ENCODE peak calls at places on chromosomes 12 and 14, in nine cellular contexts. A is K562, F is tibial artery, K is PC-3, Q is uterus, X is mucosa of descending colon, G is cardiac muscle cell, L is small intestine, Y is Panc1. M is an unnamed sample. For H3K9me3, the result is how much of the 10 kb centered on the place peaks cover.

GRCh38 chr12:73465106-73465505 is 1072.5 kb upstream of the ATXN7L3B start:
- DNase-seq in A (no peak), F (no peak), K (no peak), Q (no peak), X (no peak), G (no peak), L (no peak), Y (no peak), M (no peak)

GRCh38 chr12:118370601-118371000 is 2.1 kb downstream of the TAOK3 start:
- DNase-seq in A (no peak), F (no peak), K (peak), Q (no peak), X (no peak), G (no peak), L (no peak), Y (no peak), M (no peak)

GRCh38 chr12:30805959-30806358 is 51.2 kb upstream of the CAPRIN2 start:
- DNase-seq in A (no peak), F (no peak), K (peak), Q (no peak), X (no peak), G (no peak), L (no peak), Y (no peak), M (no peak)

GRCh38 chr14:104680056-104680805 is 9.2 kb upstream of the INF2 start:
- DNase-seq in A (peak), F (peak), K (peak), Q (peak), X (peak), G (peak), L (peak), Y (no peak), M (no peak)

GRCh38 chr12:8145754-8146415 is 10.9 kb upstream of the ZNF705A start:
- DNase-seq in A (no peak), F (peak), K (no peak), Q (peak), X (peak), G (peak), L (no peak), Y (no peak), M (no peak)

GRCh38 chr12:125070661-125071390 is 5.6 kb downstream of the AACS start:
- DNase-seq in A (no peak), F (no peak), K (no peak), Q (no peak), X (no peak), G (no peak), L (no peak), Y (no peak), M (no peak)

GRCh38 chr12:51864701-51865469 is 16.4 kb upstream of the FIGNL2 start:
- DNase-seq in A (no peak), F (no peak), K (no peak), Q (no peak), X (no peak), G (peak), L (no peak), Y (no peak), M (no peak)

GRCh38 chr12:21113266-21113665 is 17.7 kb upstream of the SLCO1B1 start:
- DNase-seq in A (no peak), F (no peak), K (no peak), Q (no peak), X (no peak), G (no peak), L (no peak), Y (no peak), M (no peak)

GRCh38 chr12:2259368-2259767 is 206.6 kb downstream of the CACNA1C start:
- DNase-seq in A (no peak), F (no peak), K (no peak), Q (no peak), X (no peak), G (peak), L (no peak), Y (no peak), M (no peak)

GRCh38 chr14:74611672-74612345 is at the start of gene LTBP2:
- DNase-seq in A (no peak), F (no peak), K (peak), Q (no peak), X (no peak), G (peak), L (no peak), Y (no peak), M (peak)

GRCh38 chr14:80233489-80233888 is 22.2 kb upstream of the DIO2 start:
- DNase-seq in A (no peak), F (no peak), K (no peak), Q (no peak), X (no peak), G (no peak), L (no peak), Y (no peak), M (no peak)

GRCh38 chr14:80237142-80237541 is 25.8 kb upstream of the DIO2 start:
- DNase-seq in A (no peak), F (no peak), K (no peak), Q (no peak), X (no peak), G (no peak), L (no peak), Y (no peak), M (no peak)

GRCh38 chr14:80231732-80232131 is 20.4 kb upstream of the DIO2 start:
- DNase-seq in A (no peak), F (no peak), K (no peak), Q (no peak), X (no peak), G (no peak), L (no peak), Y (no peak), M (no peak)
- H3K4me3 ChIP-seq in A (no peak), F (no peak), K (no peak), Q (no peak), X (no peak), G (no peak), L (no peak), Y (no peak), M (no peak)

GRCh38 chr14:38964630-38965029 is 138.4 kb downstream of the SEC23A start:
- DNase-seq in A (no peak), F (no peak), K (peak), Q (no peak), X (no peak), G (peak), L (no peak), Y (no peak), M (no peak)

GRCh38 chr14:38959021-38959420 is 144.0 kb downstream of the SEC23A start:
- DNase-seq in A (no peak), F (no peak), K (no peak), Q (no peak), X (no peak), G (no peak), L (no peak), Y (no peak), M (no peak)

GRCh38 chr14:38958589-38958988 is 144.4 kb downstream of the SEC23A start:
- DNase-seq in A (no peak), F (no peak), K (peak), Q (no peak), X (no peak), G (no peak), L (no peak), Y (no peak), M (no peak)

GRCh38 chr14:38961136-38961535 is 141.9 kb downstream of the SEC23A start:
- DNase-seq in A (no peak), F (no peak), K (no peak), Q (no peak), X (no peak), G (no peak), L (no peak), Y (no peak), M (no peak)
- H3K9me3 ChIP-seq in A (under half), F (under half), K (under half), Q (under half), X (under half), G (under half), L (under half), Y (under half), M (under half)

GRCh38 chr14:95464103-95464502 is 52.3 kb downstream of the SYNE3 start:
- DNase-seq in A (no peak), F (no peak), K (no peak), Q (no peak), X (no peak), G (no peak), L (no peak), Y (no peak), M (no peak)
- H3K4me3 ChIP-seq in A (no peak), F (no peak), K (no peak), Q (no peak), X (no peak), G (no peak), L (no peak), Y (no peak), M (peak)

GRCh38 chr12:133083345-133083744 is 2.6 kb downstream of the ZNF140 start:
- DNase-seq in A (no peak), F (no peak), K (no peak), Q (no peak), X (no peak), G (no peak), L (no peak), Y (no peak), M (no peak)
- H3K9me3 ChIP-seq in A (under half), F (under half), K (under half), Q (half or more), X (half or more), G (under half), L (under half), Y (half or more), M (under half)

GRCh38 chr12:54369597-54370217 is 5.4 kb upstream of the GPR84 start:
- DNase-seq in A (no peak), F (no peak), K (no peak), Q (peak), X (no peak), G (no peak), L (no peak), Y (no peak), M (no peak)

GRCh38 chr12:54371328-54372112 is 7.2 kb upstream of the GPR84 start:
- DNase-seq in A (no peak), F (peak), K (no peak), Q (peak), X (no peak), G (peak), L (no peak), Y (no peak), M (peak)

GRCh38 chr12:54368709-54369596 is 4.7 kb upstream of the GPR84 start:
- DNase-seq in A (peak), F (peak), K (peak), Q (peak), X (peak), G (peak), L (peak), Y (peak), M (peak)

GRCh38 chr12:54370218-54370730 is 6.0 kb upstream of the GPR84 start:
- DNase-seq in A (peak), F (peak), K (peak), Q (peak), X (peak), G (peak), L (peak), Y (no peak), M (no peak)

DNA sequence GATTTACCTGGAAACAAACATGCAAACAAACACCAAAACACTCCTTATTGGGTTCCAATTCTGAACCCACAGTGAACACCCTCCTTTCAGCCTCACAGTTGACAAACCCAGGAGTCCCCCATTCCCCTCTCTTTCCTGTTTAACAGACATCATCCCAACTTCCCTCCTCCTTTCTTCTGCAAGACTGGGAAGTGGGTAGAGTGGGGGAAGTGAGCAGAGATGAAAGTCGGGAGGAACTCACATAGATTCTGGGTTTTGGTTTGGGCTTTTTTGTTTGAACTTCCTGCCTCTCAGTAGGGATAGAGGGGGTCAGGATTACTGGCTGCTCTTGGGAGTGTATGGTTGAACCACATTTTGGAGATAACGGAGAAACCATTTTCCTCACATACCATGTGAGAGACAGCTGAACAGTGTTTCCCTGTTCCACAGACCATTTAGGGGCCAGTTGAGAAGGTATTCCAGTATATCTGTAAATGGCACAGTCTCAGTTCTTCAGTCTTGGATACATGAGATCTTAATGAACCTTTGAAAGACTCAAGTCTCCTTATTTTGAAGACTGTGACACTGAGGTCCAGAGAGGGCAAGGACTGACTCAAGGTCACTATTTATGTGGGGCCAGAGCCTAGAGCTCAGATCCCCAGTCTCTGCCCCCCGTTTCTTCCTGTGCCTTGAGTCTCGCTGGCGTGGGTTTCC is 3.9 kb upstream of the GPR84 start:
- DNase-seq in A (no peak), F (no peak), K (no peak), Q (no peak), X (no peak), G (no peak), L (no peak), Y (no peak), M (no peak)
- H3K4me3 ChIP-seq in A (no peak), F (peak), K (peak), Q (peak), X (no peak), G (no peak), L (no peak), Y (peak), M (peak)

GRCh38 chr14:92241966-92242365 is 81.0 kb upstream of the SLC24A4 start:
- DNase-seq in A (no peak), F (no peak), K (no peak), Q (no peak), X (no peak), G (no peak), L (no peak), Y (no peak), M (no peak)

GRCh38 chr14:92247937-92248336 is 75.0 kb upstream of the SLC24A4 start:
- DNase-seq in A (no peak), F (no peak), K (no peak), Q (no peak), X (no peak), G (peak), L (no peak), Y (no peak), M (no peak)

GRCh38 chr14:92247347-92247746 is 75.6 kb upstream of the SLC24A4 start:
- DNase-seq in A (no peak), F (no peak), K (no peak), Q (no peak), X (no peak), G (no peak), L (no peak), Y (no peak), M (no peak)

GRCh38 chr14:92248638-92249037 is 74.3 kb upstream of the SLC24A4 start:
- DNase-seq in A (no peak), F (no peak), K (no peak), Q (no peak), X (no peak), G (no peak), L (no peak), Y (no peak), M (no peak)

GRCh38 chr14:92244805-92245204 is 78.2 kb upstream of the SLC24A4 start:
- DNase-seq in A (no peak), F (no peak), K (no peak), Q (no peak), X (no peak), G (no peak), L (no peak), Y (no peak), M (no peak)
- H3K9me3 ChIP-seq in A (under half), F (under half), K (under half), Q (under half), X (under half), G (under half), L (under half), Y (under half), M (under half)

GRCh38 chr12:53147181-53147580 is 33.3 kb upstream of the ZNF740 start:
- DNase-seq in A (no peak), F (no peak), K (no peak), Q (no peak), X (no peak), G (no peak), L (no peak), Y (no peak), M (no peak)

GRCh38 chr12:53147653-53148052 is 32.9 kb upstream of the ZNF740 start:
- DNase-seq in A (no peak), F (no peak), K (no peak), Q (no peak), X (no peak), G (no peak), L (no peak), Y (no peak), M (no peak)

GRCh38 chr12:53145383-53145782 is 35.1 kb upstream of the ZNF740 start:
- DNase-seq in A (no peak), F (no peak), K (no peak), Q (no peak), X (no peak), G (peak), L (peak), Y (no peak), M (no peak)

GRCh38 chr12:53145861-53146260 is 34.7 kb upstream of the ZNF740 start:
- DNase-seq in A (no peak), F (no peak), K (no peak), Q (no peak), X (no peak), G (no peak), L (no peak), Y (no peak), M (no peak)

GRCh38 chr12:53143355-53143754 is 37.2 kb upstream of the ZNF740 start:
- DNase-seq in A (no peak), F (no peak), K (no peak), Q (no peak), X (no peak), G (no peak), L (no peak), Y (no peak), M (no peak)
- H3K4me3 ChIP-seq in A (no peak), F (no peak), K (no peak), Q (no peak), X (no peak), G (no peak), L (no peak), Y (no peak), M (no peak)

GRCh38 chr12:114692558-114693531 is 8.9 kb upstream of the TBX3 start:
- DNase-seq in A (no peak), F (no peak), K (peak), Q (peak), X (no peak), G (no peak), L (no peak), Y (no peak), M (no peak)
- H3K9me3 ChIP-seq in A (under half), F (under half), K (under half), Q (under half), X (under half), G (under half), L (under half), Y (under half), M (under half)

GRCh38 chr14:100391777-100392176 is 68.6 kb downstream of the SLC25A47 start:
- DNase-seq in A (no peak), F (no peak), K (no peak), Q (no peak), X (no peak), G (no peak), L (no peak), Y (no peak), M (no peak)

GRCh38 chr14:100393906-100394732 is 71.0 kb downstream of the SLC25A47 start:
- DNase-seq in A (no peak), F (no peak), K (no peak), Q (no peak), X (no peak), G (no peak), L (no peak), Y (no peak), M (no peak)

GRCh38 chr14:100391182-100391581 is 68.0 kb downstream of the SLC25A47 start:
- DNase-seq in A (no peak), F (no peak), K (no peak), Q (no peak), X (no peak), G (no peak), L (no peak), Y (no peak), M (no peak)

GRCh38 chr14:100393362-100393761 is 70.2 kb downstream of the SLC25A47 start:
- DNase-seq in A (no peak), F (no peak), K (no peak), Q (no peak), X (no peak), G (no peak), L (no peak), Y (no peak), M (no peak)

DNA sequence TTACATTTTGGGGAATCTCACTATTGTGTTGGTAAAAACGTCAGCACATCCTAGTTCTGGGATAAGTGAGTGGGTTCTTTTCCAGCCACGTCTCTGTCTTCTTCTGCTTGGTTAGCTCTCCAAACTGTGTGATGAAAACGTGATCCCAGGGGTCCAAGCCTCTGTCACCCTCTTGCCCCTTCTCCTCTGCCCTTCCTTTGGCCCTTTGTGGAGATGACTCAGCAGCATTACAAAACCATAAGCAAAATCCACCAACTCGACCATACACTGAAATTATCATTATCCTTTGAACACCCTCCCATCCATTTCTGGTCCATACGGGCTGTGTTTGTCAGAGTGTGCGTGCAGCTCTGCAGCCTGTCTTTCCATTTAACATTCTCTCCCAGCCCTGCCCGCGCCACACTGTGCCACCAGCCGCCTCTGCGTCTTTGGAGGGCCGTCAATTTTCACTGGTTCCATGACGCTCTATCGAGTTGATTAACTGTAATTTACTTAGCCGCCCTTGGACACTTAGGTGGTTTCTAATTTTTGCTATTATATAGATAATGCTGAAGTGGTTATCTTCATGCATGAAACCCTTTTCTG is 69.2 kb downstream of the SLC25A47 start:
- DNase-seq in A (no peak), F (no peak), K (no peak), Q (no peak), X (no peak), G (peak), L (no peak), Y (no peak), M (no peak)
- H3K4me3 ChIP-seq in A (no peak), F (no peak), K (no peak), Q (no peak), X (no peak), G (no peak), L (no peak), Y (no peak), M (no peak)

DNA sequence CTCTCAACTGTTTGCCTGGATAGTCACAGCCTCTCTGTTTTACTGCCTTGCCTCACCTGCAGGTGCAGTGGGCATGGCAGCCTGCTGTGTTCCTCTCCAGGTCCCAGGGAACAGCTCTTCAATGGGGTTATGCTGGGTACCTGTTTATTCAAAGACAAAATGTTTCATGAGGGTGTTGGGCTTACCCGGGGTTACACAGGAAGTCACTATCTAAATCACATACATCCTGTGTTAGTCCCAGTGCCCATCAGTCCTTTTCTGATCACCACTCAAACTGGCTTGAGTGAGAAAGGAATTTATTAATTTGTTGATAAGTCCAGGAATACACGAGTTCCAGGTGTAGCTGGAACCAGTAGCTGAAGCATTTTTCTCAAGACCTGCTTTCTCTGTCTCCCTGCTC is 1503.6 kb upstream of the TMEM132C start:
- DNase-seq in A (no peak), F (no peak), K (no peak), Q (no peak), X (no peak), G (no peak), L (no peak), Y (no peak), M (no peak)
- H3K9me3 ChIP-seq in A (under half), F (under half), K (under half), Q (under half), X (half or more), G (under half), L (under half), Y (under half), M (under half)